ENCODE peak calls at places on chromosomes 5 and 9, in seven cellular contexts. U, Q, T, V, A, S and X are unnamed samples.

GRCh38 chr5:97142521-97143254 is at the start of gene LIX1:
- DNase-seq in U (peak; percentile 28), Q (peak; percentile 50), T (peak; percentile 30), V (no peak), A (peak; percentile 63), S (no peak), X (no peak)

GRCh38 chr5:43947870-43948269 is 344.9 kb downstream of the NNT start:
- DNase-seq in U (no peak), Q (no peak), T (no peak), V (no peak), A (no peak), S (no peak), X (no peak)

GRCh38 chr9:121434946-121435345 is 64.7 kb downstream of the GGTA1 start:
- DNase-seq in U (peak; percentile 48), Q (no peak), T (no peak), V (no peak), A (no peak), S (no peak), X (no peak)

GRCh38 chr9:83956288-83957028 is 23.6 kb downstream of the HNRNPK start:
- DNase-seq in U (no peak), Q (peak; percentile 94), T (peak; percentile 15), V (peak; percentile 89), A (peak; percentile 61), S (peak; percentile 93), X (peak; percentile 81)

GRCh38 chr9:121744002-121744686 is 92.7 kb downstream of the DAB2IP start:
- DNase-seq in U (peak; percentile 23), Q (peak; percentile 82), T (no peak), V (peak; percentile 73), A (peak; percentile 60), S (peak; percentile 86), X (peak; percentile 83)

GRCh38 chr5:4212981-4213819 is 617.6 kb downstream of the IRX1 start:
- DNase-seq in U (no peak), Q (no peak), T (no peak), V (no peak), A (no peak), S (no peak), X (no peak)

GRCh38 chr5:142017832-142018427 is 5.1 kb upstream of the GNPDA1 start:
- DNase-seq in U (no peak), Q (no peak), T (peak; percentile 31), V (no peak), A (no peak), S (no peak), X (no peak)

GRCh38 chr9:95073042-95073607 is 244.4 kb downstream of the FANCC start:
- DNase-seq in U (no peak), Q (no peak), T (no peak), V (peak; percentile 29), A (peak; percentile 29), S (no peak), X (peak; percentile 55)

GRCh38 chr5:14700478-14701436 is 36.2 kb downstream of the OTULIN start:
- DNase-seq in U (no peak), Q (no peak), T (no peak), V (no peak), A (no peak), S (no peak), X (no peak)

GRCh38 chr9:117104972-117105495 is 309.8 kb downstream of the ASTN2 start:
- DNase-seq in U (no peak), Q (no peak), T (no peak), V (no peak), A (no peak), S (no peak), X (no peak)

GRCh38 chr5:82104872-82105271 is 133.0 kb downstream of the ATG10 start:
- DNase-seq in U (no peak), Q (no peak), T (no peak), V (no peak), A (no peak), S (no peak), X (no peak)

GRCh38 chr5:178740926-178741325 is 10.5 kb upstream of the ZNF354A start:
- DNase-seq in U (peak; percentile 87), Q (no peak), T (no peak), V (no peak), A (peak; percentile 24), S (no peak), X (no peak)

GRCh38 chr9:35862328-35862727 is 7.9 kb downstream of the OR13J1 start:
- DNase-seq in U (no peak), Q (no peak), T (no peak), V (no peak), A (no peak), S (no peak), X (no peak)

GRCh38 chr9:114583776-114584175 is 3.8 kb upstream of the ATP6V1G1 start:
- DNase-seq in U (no peak), Q (no peak), T (no peak), V (no peak), A (no peak), S (no peak), X (no peak)

GRCh38 chr9:113011911-113012381 is at the start of gene ZNF883:
- DNase-seq in U (peak; percentile 39), Q (peak; percentile 58), T (peak; percentile 50), V (peak; percentile 30), A (no peak), S (peak; percentile 77), X (no peak)
- H3K4me3 ChIP-seq in U (peak within 1 kb of the TSS; percentile 25), Q (no peak within 1 kb of the TSS), T (peak within 1 kb of the TSS; percentile 46), V (peak within 1 kb of the TSS; percentile 27), A (no peak within 1 kb of the TSS), S (peak within 1 kb of the TSS; percentile 21), X (peak within 1 kb of the TSS; percentile 43)

DNA sequence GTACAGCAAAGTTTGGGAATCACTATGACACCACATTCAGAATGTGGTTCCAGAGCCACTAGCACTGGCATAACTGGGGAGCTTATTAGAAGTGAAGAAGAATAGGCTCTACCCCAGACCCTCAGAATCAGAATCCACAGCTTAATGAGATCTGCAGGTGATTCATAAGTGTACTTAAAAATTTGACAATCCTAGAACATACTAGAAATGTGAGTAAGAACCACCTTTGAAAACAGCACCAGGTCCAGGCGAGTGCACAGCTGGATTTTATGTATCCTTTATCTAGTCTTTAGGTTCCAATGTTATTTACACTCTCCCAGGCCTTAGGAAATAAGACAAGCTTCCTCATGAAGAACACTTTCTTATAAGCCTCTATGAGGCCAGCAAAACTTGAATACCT is 149.0 kb downstream of the NFIB start:
- DNase-seq in U (no peak), Q (no peak), T (no peak), V (no peak), A (no peak), S (no peak), X (no peak)
- TF ChIP-seq CTCF in U (no peak), Q (no peak), T (no peak), V (no peak), A (no peak), S (no peak), X (no peak)

DNA sequence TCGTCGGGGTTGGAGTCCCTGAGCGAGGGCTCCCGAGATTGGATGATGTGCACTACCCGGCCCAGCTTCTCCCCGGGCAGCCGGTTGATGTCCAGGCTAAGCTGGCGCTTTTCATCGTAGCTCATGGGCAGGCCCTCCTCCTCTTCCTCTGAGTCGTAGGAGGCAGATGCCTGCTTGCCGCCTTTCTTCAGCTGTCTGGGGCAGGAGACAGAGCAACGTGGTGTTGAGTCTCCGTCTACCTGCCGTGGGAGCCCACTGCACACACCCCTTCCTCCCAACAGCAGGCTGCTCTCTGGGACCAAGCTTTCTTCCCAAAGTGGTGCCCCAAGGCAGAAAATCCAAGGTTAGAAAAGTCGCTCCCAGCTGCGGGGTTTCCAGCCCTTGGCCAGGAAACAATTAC is 10.8 kb downstream of the BRD3OS start:
- DNase-seq in U (no peak), Q (no peak), T (no peak), V (no peak), A (no peak), S (no peak), X (no peak)
- H3K36me3 ChIP-seq in U (peaks cover 33% of the 10 kb centered on the region), Q (no peaks in the 10 kb centered on the region), T (no peaks in the 10 kb centered on the region), V (peaks cover 100% of the 10 kb centered on the region), A (no peaks in the 10 kb centered on the region), S (no peaks in the 10 kb centered on the region), X (peaks cover 87% of the 10 kb centered on the region)

GRCh38 chr5:108003178-108003577 is 332.4 kb upstream of the EFNA5 start:
- DNase-seq in U (no peak), Q (no peak), T (peak; percentile 82), V (no peak), A (no peak), S (no peak), X (no peak)
- H3K4me3 ChIP-seq in U (no peak overlapping the region), Q (no peak overlapping the region), T (peak overlapping the region; percentile 31), V (no peak overlapping the region), A (no peak overlapping the region), S (no peak overlapping the region), X (no peak overlapping the region)

DNA sequence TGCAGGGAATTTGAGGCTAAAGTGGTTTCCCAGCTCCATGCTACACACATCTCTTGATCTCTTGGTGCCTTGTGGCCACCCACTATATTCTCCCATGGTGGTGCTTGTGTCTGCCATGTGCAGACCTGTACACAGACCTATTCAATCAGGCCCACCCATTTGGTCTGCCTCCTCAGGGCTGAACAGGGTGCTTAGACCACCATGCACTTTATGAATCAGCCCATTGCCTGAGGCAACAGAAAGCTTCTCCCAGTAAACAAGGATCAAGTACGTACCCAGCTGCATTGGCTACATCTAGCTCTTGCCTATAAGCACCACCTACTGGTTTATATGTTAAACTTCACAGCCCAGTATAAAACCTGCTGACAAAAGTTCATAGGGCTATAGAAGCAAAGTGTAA is 664.3 kb upstream of the EDIL3 start:
- DNase-seq in U (peak; percentile 38), Q (no peak), T (peak; percentile 27), V (no peak), A (peak; percentile 77), S (no peak), X (no peak)
- TF ChIP-seq CTCF in U (peak; percentile 23), Q (no peak), T (peak; percentile 48), V (no peak), A (peak; percentile 83), S (no peak), X (no peak)

GRCh38 chr9:4857163-4857562 is 64.4 kb downstream of the RCL1 start:
- DNase-seq in U (no peak), Q (no peak), T (no peak), V (no peak), A (no peak), S (no peak), X (no peak)
- H3K36me3 ChIP-seq in U (peaks cover 14% of the 10 kb centered on the region), Q (no peaks in the 10 kb centered on the region), T (no peaks in the 10 kb centered on the region), V (peaks cover 85% of the 10 kb centered on the region), A (peaks cover 23% of the 10 kb centered on the region), S (no peaks in the 10 kb centered on the region), X (peaks cover 18% of the 10 kb centered on the region)